ENCODE peak calls at places on chromosome 5, in six cellular contexts. T is sigmoid colon, W is SK-N-SH, R is H1, M is transverse colon, A is K562. Y is an unnamed sample.

GRCh38 chr5:107483196-107483595 is 187.5 kb downstream of the EFNA5 start:
- DNase-seq in T (no peak), W (no peak), R (no peak), M (no peak), A (no peak), Y (no peak)

GRCh38 chr5:45411971-45412612 is 284.1 kb downstream of the HCN1 start:
- DNase-seq in T (no peak), W (no peak), R (no peak), M (no peak), A (no peak), Y (no peak)

GRCh38 chr5:96928931-96929708 is 6.8 kb upstream of the LNPEP start:
- DNase-seq in T (no peak), W (no peak), R (no peak), M (no peak), A (no peak), Y (no peak)

GRCh38 chr5:180401236-180401907 is 48.2 kb upstream of the GFPT2 start:
- DNase-seq in T (no peak), W (no peak), R (no peak), M (no peak), A (no peak), Y (no peak)

GRCh38 chr5:177328545-177329231 is 17.0 kb upstream of the MXD3 start:
- DNase-seq in T (no peak), W (no peak), R (no peak), M (no peak), A (no peak), Y (no peak)

GRCh38 chr5:157025093-157025698 is 33.7 kb downstream of the HAVCR1 start:
- DNase-seq in T (no peak), W (no peak), R (no peak), M (peak; percentile 22), A (no peak), Y (no peak)

GRCh38 chr5:166961028-166961427 is 1330.4 kb upstream of the WWC1 start:
- DNase-seq in T (no peak), W (peak; percentile 33), R (no peak), M (no peak), A (peak; percentile 1), Y (no peak)

GRCh38 chr5:174223355-174223754 is 177.8 kb downstream of the NSG2 start:
- DNase-seq in T (no peak), W (peak; percentile 79), R (no peak), M (no peak), A (no peak), Y (no peak)

GRCh38 chr5:57171818-57172465 is 1.9 kb upstream of the GPBP1 start:
- DNase-seq in T (no peak), W (no peak), R (no peak), M (peak; percentile 39), A (peak; percentile 47), Y (no peak)

GRCh38 chr5:131436081-131436480 is 172.2 kb downstream of the CDC42SE2 start:
- DNase-seq in T (no peak), W (no peak), R (no peak), M (no peak), A (peak; percentile 8), Y (no peak)

GRCh38 chr5:135141303-135142268 is 107.6 kb upstream of the PITX1 start:
- DNase-seq in T (no peak), W (no peak), R (no peak), M (no peak), A (peak; percentile 30), Y (no peak)

GRCh38 chr5:57446966-57447365 is 35.6 kb downstream of the ACTBL2 start:
- DNase-seq in T (no peak), W (no peak), R (no peak), M (no peak), A (no peak), Y (no peak)

GRCh38 chr5:179303801-179304200 is 41.5 kb downstream of the ADAMTS2 start:
- DNase-seq in T (peak; percentile 28), W (no peak), R (no peak), M (no peak), A (no peak), Y (no peak)

GRCh38 chr5:124040799-124041198 is 528.8 kb downstream of the CSNK1G3 start:
- DNase-seq in T (no peak), W (no peak), R (no peak), M (no peak), A (no peak), Y (no peak)

GRCh38 chr5:141942185-141942857 is 15.7 kb downstream of the PCDH12 start:
- DNase-seq in T (no peak), W (no peak), R (no peak), M (no peak), A (no peak), Y (no peak)

GRCh38 chr5:160847526-160848085 is 4.4 kb downstream of the ATP10B start:
- DNase-seq in T (no peak), W (no peak), R (no peak), M (no peak), A (no peak), Y (no peak)
- TF ChIP-seq EP300 in T (no peak), W (no peak), R (no peak), M (no peak), A (no peak), Y (no peak)

DNA sequence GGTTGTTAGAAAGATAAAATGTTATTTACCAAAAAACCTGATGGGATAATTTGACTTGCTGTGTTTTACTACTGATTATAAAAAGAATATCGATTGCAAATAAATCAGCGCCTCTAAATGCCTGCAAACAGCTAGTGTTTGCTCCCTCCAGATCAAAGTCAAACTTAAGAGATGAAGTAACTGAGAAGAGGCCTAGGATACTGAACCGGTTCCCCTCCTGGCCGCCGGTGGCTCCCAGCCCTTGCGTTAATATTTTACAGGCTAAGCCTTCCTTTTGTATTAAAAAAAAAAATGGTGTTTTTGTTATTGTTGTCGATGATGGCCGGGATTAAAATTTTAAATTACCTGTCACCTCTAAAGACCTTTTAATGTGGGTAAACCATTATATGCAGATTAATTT is 2.6 kb downstream of the IRX1 start:
- DNase-seq in T (no peak), W (no peak), R (no peak), M (no peak), A (no peak), Y (no peak)
- TF ChIP-seq POLR2AphosphoS5 in T (no peak), W (no peak), R (no peak), M (no peak), A (no peak), Y (no peak)

DNA sequence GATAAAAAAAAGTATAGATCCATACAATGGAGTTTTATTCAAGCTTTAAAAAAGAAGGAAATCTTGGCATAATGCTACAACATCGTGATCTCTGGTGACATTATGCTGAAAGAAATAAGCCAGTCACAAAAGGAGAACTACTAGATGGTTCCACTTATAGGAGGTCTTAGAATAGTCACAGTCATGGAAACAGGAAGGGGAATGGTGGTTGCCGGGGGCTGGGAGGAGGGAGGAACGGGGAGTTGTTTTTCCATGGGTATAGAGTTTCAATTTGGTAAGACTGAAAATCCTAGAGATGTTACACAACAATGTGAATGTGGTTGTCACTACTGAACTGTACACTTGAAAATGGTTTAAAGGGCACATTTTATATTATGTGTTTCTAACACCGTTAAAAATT is 94.5 kb downstream of the CFAP90 start:
- DNase-seq in T (no peak), W (no peak), R (no peak), M (no peak), A (no peak), Y (no peak)
- TF ChIP-seq EP300 in T (no peak), W (no peak), R (no peak), M (no peak), A (no peak), Y (no peak)

GRCh38 chr5:74633710-74634109 is 6.8 kb downstream of the ENC1 start:
- DNase-seq in T (no peak), W (no peak), R (no peak), M (no peak), A (no peak), Y (no peak)

GRCh38 chr5:74636149-74636548 is 4.4 kb downstream of the ENC1 start:
- DNase-seq in T (no peak), W (no peak), R (no peak), M (no peak), A (no peak), Y (no peak)

GRCh38 chr5:74634611-74635286 is 5.8 kb downstream of the ENC1 start:
- DNase-seq in T (no peak), W (no peak), R (no peak), M (no peak), A (no peak), Y (no peak)

GRCh38 chr5:74638776-74639537 is 1.6 kb downstream of the ENC1 start:
- DNase-seq in T (no peak), W (peak; percentile 23), R (no peak), M (no peak), A (no peak), Y (no peak)

DNA sequence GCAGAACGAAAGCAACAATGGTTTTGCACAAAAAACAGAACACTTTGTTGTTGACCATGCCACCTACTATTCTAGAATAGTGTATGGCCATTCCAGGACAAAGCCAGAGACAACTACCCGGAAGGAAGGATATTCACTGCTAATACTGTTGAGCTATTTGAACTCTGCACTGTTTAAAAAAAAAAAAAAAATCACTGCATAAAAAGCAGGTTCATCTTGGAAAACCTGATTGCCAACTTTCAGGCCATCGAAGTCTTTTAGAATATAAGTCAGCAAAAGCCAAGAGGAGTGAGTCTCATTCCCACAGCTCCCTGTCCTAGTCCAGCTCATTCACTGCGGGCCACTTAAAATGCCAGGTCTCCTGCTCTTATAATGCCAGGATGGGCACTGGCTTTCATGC is 4.0 kb downstream of the ENC1 start:
- DNase-seq in T (no peak), W (no peak), R (no peak), M (no peak), A (no peak), Y (no peak)
- TF ChIP-seq POLR2AphosphoS5 in T (no peak), W (no peak), R (no peak), M (peak; percentile 43), A (no peak), Y (no peak)